ENCODE peak calls at places on chromosome 19, in nine cellular contexts. V is AG10803; M is stimulated activated CD4-positive, alpha-beta T cell treated with anti-CD3 and anti-CD28 coated beads, Interleukin-15, amount 100 ng/mL, for 1 hour; X is SHP77; T is smooth muscle cell of the brain vasculature; H is kidney glomerular epithelial cell; U is body of pancreas; Z is skeletal muscle cell; E is left cardiac atrium. F is an unnamed sample.

GRCh38 chr19:1584500-1585242 is 8.0 kb downstream of the MBD3 start:
- DNase-seq in U (no peak), Z (no peak), M (no peak), H (no peak), T (no peak), V (no peak), X (no peak), E (no peak), F (no peak)

GRCh38 chr19:37505958-37506386 is 767 bp upstream of the ZNF793 start:
- DNase-seq in X (peak; percentile 22), V (no peak), T (no peak), H (no peak), E (no peak), M (no peak), Z (no peak), U (no peak), F (no peak)

GRCh38 chr19:50803633-50804419 is 13.6 kb downstream of the ACP4 start:
- DNase-seq in E (no peak), M (peak; percentile 40), T (no peak), V (no peak), Z (no peak), X (peak; percentile 13), U (no peak), H (no peak), F (no peak)

GRCh38 chr19:44554641-44555246 is 25.3 kb upstream of the CEACAM20 start:
- DNase-seq in H (no peak), V (no peak), X (no peak), Z (no peak), E (no peak), M (no peak), T (no peak), U (no peak), F (no peak)

GRCh38 chr19:16828990-16829821 is at the start of gene SIN3B:
- DNase-seq in X (peak; percentile 89), V (peak; percentile 86), H (peak; percentile 85), T (peak; percentile 77), U (peak; percentile 88), Z (peak; percentile 48), M (peak; percentile 88), E (peak; percentile 85), F (peak; percentile 92)

GRCh38 chr19:28074773-28075172 is 1138.2 kb downstream of the UQCRFS1 start:
- DNase-seq in M (no peak), U (no peak), Z (no peak), V (no peak), X (no peak), H (peak; percentile 32), E (no peak), T (no peak), F (no peak)

GRCh38 chr19:7617172-7617571 is 12.2 kb downstream of the XAB2 start:
- DNase-seq in Z (no peak), V (no peak), M (no peak), T (no peak), H (no peak), X (no peak), E (no peak), U (no peak), F (no peak)

GRCh38 chr19:18789422-18789832 is 1.7 kb downstream of the COMP start:
- DNase-seq in U (no peak), V (no peak), Z (no peak), H (no peak), X (no peak), T (no peak), E (no peak), M (no peak), F (no peak)

GRCh38 chr19:58317481-58318072 is 9.2 kb upstream of the ZSCAN22 start:
- DNase-seq in E (no peak), Z (no peak), H (peak; percentile 31), X (no peak), M (no peak), U (no peak), T (no peak), V (peak; percentile 29), F (no peak)

GRCh38 chr19:41219924-41220567 is 1.0 kb downstream of the AXL start:
- DNase-seq in X (no peak), E (peak; percentile 72), H (no peak), M (no peak), T (no peak), V (peak; percentile 76), U (peak; percentile 22), Z (no peak), F (peak; percentile 83)

GRCh38 chr19:15456871-15457700 is 7.3 kb downstream of the RASAL3 start:
- DNase-seq in X (no peak), Z (no peak), M (no peak), V (no peak), E (no peak), H (no peak), T (no peak), U (no peak), F (no peak)

GRCh38 chr19:5246554-5247155 is 94.0 kb downstream of the PTPRS start:
- DNase-seq in Z (no peak), T (no peak), M (no peak), E (no peak), U (no peak), X (no peak), V (no peak), H (no peak), F (no peak)

GRCh38 chr19:8069116-8069973 is 16.8 kb downstream of the CCL25 start:
- DNase-seq in U (no peak), X (peak; percentile 40), H (no peak), V (no peak), E (no peak), Z (no peak), T (no peak), M (no peak), F (no peak)